ENCODE peak calls at places on chromosome 14, in seven cellular contexts. One of them, this sample, is unnamed.

GRCh38 chr14:34701808-34702207 is 12.6 kb downstream of the CFL2 start:
- DNase-seq in PC-9: peak; percentile 55
- DNase-seq in heart right ventricle: no peak
- DNase-seq in A673: no peak
- DNase-seq in suprapubic skin: no peak
- DNase-seq in IMR-90: no peak
- DNase-seq in OCI-LY7: no peak
- DNase-seq in this sample: no peak

GRCh38 chr14:56561586-56561985 is 18.0 kb upstream of the TMEM260 start:
- DNase-seq in PC-9: no peak
- DNase-seq in heart right ventricle: no peak
- DNase-seq in A673: no peak
- DNase-seq in suprapubic skin: no peak
- DNase-seq in IMR-90: no peak
- DNase-seq in OCI-LY7: no peak
- DNase-seq in this sample: no peak

GRCh38 chr14:63200767-63201166 is 3.5 kb upstream of the RHOJ start:
- DNase-seq in PC-9: no peak
- DNase-seq in heart right ventricle: no peak
- DNase-seq in A673: no peak
- DNase-seq in suprapubic skin: no peak
- DNase-seq in IMR-90: peak; percentile 20
- DNase-seq in OCI-LY7: no peak
- DNase-seq in this sample: no peak

GRCh38 chr14:105525861-105526780 is at the start of gene TMEM121:
- DNase-seq in PC-9: no peak
- DNase-seq in heart right ventricle: no peak
- DNase-seq in A673: peak; percentile 20
- DNase-seq in suprapubic skin: peak; percentile 65
- DNase-seq in IMR-90: no peak
- DNase-seq in OCI-LY7: no peak
- DNase-seq in this sample: no peak

GRCh38 chr14:59213368-59214315 is 25.2 kb downstream of the DAAM1 start:
- DNase-seq in PC-9: no peak
- DNase-seq in heart right ventricle: no peak
- DNase-seq in A673: peak; percentile 33
- DNase-seq in suprapubic skin: no peak
- DNase-seq in IMR-90: peak; percentile 72
- DNase-seq in OCI-LY7: no peak
- DNase-seq in this sample: no peak

GRCh38 chr14:95620659-95621059 is 65.6 kb upstream of the TCL1B start:
- DNase-seq in PC-9: no peak
- DNase-seq in heart right ventricle: no peak
- DNase-seq in A673: no peak
- DNase-seq in suprapubic skin: no peak
- DNase-seq in IMR-90: no peak
- DNase-seq in OCI-LY7: no peak
- DNase-seq in this sample: no peak

GRCh38 chr14:95489163-95489887 is 27.1 kb downstream of the SYNE3 start:
- DNase-seq in PC-9: no peak
- DNase-seq in heart right ventricle: no peak
- DNase-seq in A673: no peak
- DNase-seq in suprapubic skin: no peak
- DNase-seq in IMR-90: no peak
- DNase-seq in OCI-LY7: peak; percentile 43
- DNase-seq in this sample: no peak

GRCh38 chr14:93970589-93970966 is 5.8 kb downstream of the ASB2 start:
- DNase-seq in PC-9: no peak
- DNase-seq in heart right ventricle: no peak
- DNase-seq in A673: peak; percentile 15
- DNase-seq in suprapubic skin: no peak
- DNase-seq in IMR-90: no peak
- DNase-seq in OCI-LY7: peak; percentile 76
- DNase-seq in this sample: no peak

GRCh38 chr14:89855961-89856360 is 98.6 kb downstream of the EFCAB11 start:
- DNase-seq in PC-9: no peak
- DNase-seq in heart right ventricle: no peak
- DNase-seq in A673: no peak
- DNase-seq in suprapubic skin: no peak
- DNase-seq in IMR-90: peak; percentile 89
- DNase-seq in OCI-LY7: no peak
- DNase-seq in this sample: no peak

GRCh38 chr14:78157855-78158436 is 12.2 kb upstream of the NRXN3 start:
- DNase-seq in PC-9: no peak
- DNase-seq in heart right ventricle: peak; percentile 17
- DNase-seq in A673: peak; percentile 45
- DNase-seq in suprapubic skin: no peak
- DNase-seq in IMR-90: peak; percentile 1
- DNase-seq in OCI-LY7: peak; percentile 2
- DNase-seq in this sample: no peak

GRCh38 chr14:28652782-28653181 is 113.8 kb upstream of the FOXG1 start:
- DNase-seq in PC-9: peak; percentile 72
- DNase-seq in heart right ventricle: no peak
- DNase-seq in A673: no peak
- DNase-seq in suprapubic skin: no peak
- DNase-seq in IMR-90: peak; percentile 20
- DNase-seq in OCI-LY7: no peak
- DNase-seq in this sample: no peak

GRCh38 chr14:75088566-75089373 is 19.3 kb downstream of the ZC2HC1C start:
- DNase-seq in PC-9: peak; percentile 59
- DNase-seq in heart right ventricle: peak; percentile 61
- DNase-seq in A673: peak; percentile 82
- DNase-seq in suprapubic skin: no peak
- DNase-seq in IMR-90: peak; percentile 65
- DNase-seq in OCI-LY7: peak; percentile 63
- DNase-seq in this sample: peak; percentile 17

GRCh38 chr14:23617539-23617938 is 18.6 kb upstream of the DHRS2 start:
- DNase-seq in PC-9: no peak
- DNase-seq in heart right ventricle: no peak
- DNase-seq in A673: no peak
- DNase-seq in suprapubic skin: no peak
- DNase-seq in IMR-90: no peak
- DNase-seq in OCI-LY7: no peak
- DNase-seq in this sample: no peak

GRCh38 chr14:67735361-67735921 is 33.8 kb downstream of the RDH12 start:
- DNase-seq in PC-9: no peak
- DNase-seq in heart right ventricle: peak; percentile 24
- DNase-seq in A673: no peak
- DNase-seq in suprapubic skin: no peak
- DNase-seq in IMR-90: no peak
- DNase-seq in OCI-LY7: no peak
- DNase-seq in this sample: no peak

DNA sequence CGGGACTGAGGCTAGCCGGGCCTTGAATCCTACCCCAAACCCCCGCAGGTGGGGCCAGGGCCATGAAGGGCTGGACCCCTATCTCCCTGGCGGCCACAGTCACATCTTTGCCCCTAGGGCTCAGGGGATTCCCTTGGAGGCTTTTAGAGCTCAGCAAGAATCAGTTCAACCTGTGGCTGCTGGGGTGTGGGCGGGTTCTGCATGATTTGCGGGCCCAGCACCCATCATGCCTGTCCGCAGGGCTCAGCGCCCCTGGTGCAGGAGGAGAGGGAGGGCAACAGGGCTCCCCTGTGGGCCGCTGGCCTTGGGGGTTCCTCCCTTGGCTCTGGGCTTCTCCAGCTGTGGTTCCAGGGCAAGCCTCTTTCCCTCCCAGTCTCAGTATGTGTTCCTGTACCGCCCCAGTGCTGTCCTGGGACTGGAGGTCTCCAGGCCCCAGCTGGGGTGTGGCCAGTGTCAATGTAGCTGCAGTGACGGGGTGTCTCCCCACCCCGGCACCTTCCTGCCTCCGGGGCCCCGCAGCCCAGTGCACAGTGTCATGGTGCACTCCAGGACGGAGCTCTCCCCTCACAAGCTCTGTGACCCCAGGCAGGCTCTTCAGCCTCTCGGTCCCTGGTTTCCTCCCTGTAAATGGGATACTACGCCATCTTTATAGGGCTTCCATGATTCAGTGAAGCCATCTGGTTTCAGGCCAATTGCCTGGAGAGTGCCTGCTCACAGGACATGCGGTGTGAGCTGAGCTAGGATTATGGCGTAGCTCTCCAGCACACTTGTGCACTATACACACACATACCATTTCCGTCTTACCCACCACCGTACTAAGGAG is 9.9 kb upstream of the LBHD2 start:
- DNase-seq in PC-9: no peak
- DNase-seq in heart right ventricle: no peak
- DNase-seq in A673: no peak
- DNase-seq in suprapubic skin: peak; percentile 65
- DNase-seq in IMR-90: no peak
- DNase-seq in OCI-LY7: no peak
- DNase-seq in this sample: no peak
- H3K4me1 ChIP-seq in PC-9: peaks cover 53% of the 10 kb centered on the region
- H3K4me1 ChIP-seq in heart right ventricle: peaks cover 44% of the 10 kb centered on the region
- H3K4me1 ChIP-seq in A673: peaks cover 6% of the 10 kb centered on the region
- H3K4me1 ChIP-seq in suprapubic skin: peaks cover 52% of the 10 kb centered on the region
- H3K4me1 ChIP-seq in IMR-90: peaks cover 2% of the 10 kb centered on the region
- H3K4me1 ChIP-seq in OCI-LY7: peaks cover 4% of the 10 kb centered on the region
- H3K4me1 ChIP-seq in this sample: no peaks in the 10 kb centered on the region

GRCh38 chr14:54652890-54653201 is 85.9 kb downstream of the SAMD4A start:
- DNase-seq in PC-9: no peak
- DNase-seq in heart right ventricle: no peak
- DNase-seq in A673: no peak
- DNase-seq in suprapubic skin: no peak
- DNase-seq in IMR-90: no peak
- DNase-seq in OCI-LY7: no peak
- DNase-seq in this sample: no peak
- TF ChIP-seq CTCF in PC-9: no peak
- TF ChIP-seq CTCF in heart right ventricle: no peak
- TF ChIP-seq CTCF in A673: no peak
- TF ChIP-seq CTCF in suprapubic skin: no peak
- TF ChIP-seq CTCF in IMR-90: no peak
- TF ChIP-seq CTCF in OCI-LY7: no peak
- TF ChIP-seq CTCF in this sample: no peak

GRCh38 chr14:102691763-102692162 is 85.5 kb upstream of the TRAF3 start:
- DNase-seq in PC-9: peak; percentile 80
- DNase-seq in heart right ventricle: no peak
- DNase-seq in A673: no peak
- DNase-seq in suprapubic skin: no peak
- DNase-seq in IMR-90: no peak
- DNase-seq in OCI-LY7: no peak
- DNase-seq in this sample: no peak

GRCh38 chr14:102692334-102692733 is 84.9 kb upstream of the TRAF3 start:
- DNase-seq in PC-9: no peak
- DNase-seq in heart right ventricle: no peak
- DNase-seq in A673: peak; percentile 89
- DNase-seq in suprapubic skin: no peak
- DNase-seq in IMR-90: no peak
- DNase-seq in OCI-LY7: no peak
- DNase-seq in this sample: no peak

GRCh38 chr14:102694530-102695171 is 82.6 kb upstream of the TRAF3 start:
- DNase-seq in PC-9: peak; percentile 80
- DNase-seq in heart right ventricle: peak; percentile 82
- DNase-seq in A673: peak; percentile 91
- DNase-seq in suprapubic skin: peak; percentile 64
- DNase-seq in IMR-90: peak; percentile 73
- DNase-seq in OCI-LY7: peak; percentile 78
- DNase-seq in this sample: peak; percentile 11

GRCh38 chr14:102695172-102695569 is 82.1 kb upstream of the TRAF3 start:
- DNase-seq in PC-9: no peak
- DNase-seq in heart right ventricle: no peak
- DNase-seq in A673: no peak
- DNase-seq in suprapubic skin: no peak
- DNase-seq in IMR-90: no peak
- DNase-seq in OCI-LY7: no peak
- DNase-seq in this sample: no peak

DNA sequence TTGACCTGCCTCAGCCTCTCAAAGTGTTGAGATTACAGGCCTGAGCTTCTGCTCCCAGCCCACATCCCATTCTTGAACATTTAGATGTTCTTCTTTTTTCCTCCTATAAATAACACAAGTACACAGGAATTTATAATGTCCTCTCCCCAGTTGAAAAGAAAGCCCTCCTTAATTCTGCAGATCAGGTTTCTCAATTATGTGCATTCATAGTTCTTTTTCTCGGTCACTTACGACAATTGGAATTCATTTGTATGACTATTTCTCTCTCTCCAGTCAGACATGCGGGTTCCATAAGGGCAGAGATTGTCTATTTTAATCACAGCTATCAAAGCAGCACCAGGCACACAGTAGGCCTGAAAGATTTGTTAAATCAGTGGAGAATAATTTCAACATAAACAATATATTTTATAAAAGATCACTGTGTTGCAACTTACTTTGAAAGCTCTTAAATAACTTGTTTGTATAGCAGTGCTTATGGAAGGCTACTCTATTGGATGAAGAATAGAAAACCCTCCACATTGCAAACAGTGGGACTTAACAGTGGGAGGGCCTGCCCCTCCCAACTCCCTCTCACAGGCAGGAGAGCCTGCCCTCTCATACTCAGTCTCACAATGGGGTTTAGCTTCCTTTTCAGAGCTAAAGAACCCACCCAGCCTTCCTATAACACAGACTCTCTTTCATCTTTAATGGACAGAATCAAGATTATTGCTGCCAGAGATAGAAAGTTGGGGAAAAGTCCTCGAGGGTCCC is 84.1 kb upstream of the TRAF3 start:
- DNase-seq in PC-9: no peak
- DNase-seq in heart right ventricle: no peak
- DNase-seq in A673: peak; percentile 84
- DNase-seq in suprapubic skin: no peak
- DNase-seq in IMR-90: no peak
- DNase-seq in OCI-LY7: no peak
- DNase-seq in this sample: no peak
- H3K4me1 ChIP-seq in PC-9: peaks cover 26% of the 10 kb centered on the region
- H3K4me1 ChIP-seq in heart right ventricle: peaks cover 44% of the 10 kb centered on the region
- H3K4me1 ChIP-seq in A673: peaks cover 83% of the 10 kb centered on the region
- H3K4me1 ChIP-seq in suprapubic skin: peaks cover 16% of the 10 kb centered on the region
- H3K4me1 ChIP-seq in IMR-90: no peaks in the 10 kb centered on the region
- H3K4me1 ChIP-seq in OCI-LY7: peaks cover 4% of the 10 kb centered on the region
- H3K4me1 ChIP-seq in this sample: no peaks in the 10 kb centered on the region

GRCh38 chr14:101960225-101960624 is 4.1 kb upstream of the DYNC1H1 start:
- DNase-seq in PC-9: no peak
- DNase-seq in heart right ventricle: no peak
- DNase-seq in A673: peak; percentile 67
- DNase-seq in suprapubic skin: no peak
- DNase-seq in IMR-90: no peak
- DNase-seq in OCI-LY7: peak; percentile 60
- DNase-seq in this sample: no peak
- TF ChIP-seq CTCF in PC-9: peak; percentile 73
- TF ChIP-seq CTCF in heart right ventricle: no peak
- TF ChIP-seq CTCF in A673: peak; percentile 64
- TF ChIP-seq CTCF in suprapubic skin: peak; percentile 6
- TF ChIP-seq CTCF in IMR-90: peak; percentile 52
- TF ChIP-seq CTCF in OCI-LY7: peak; percentile 73
- TF ChIP-seq CTCF in this sample: peak; percentile 17

DNA sequence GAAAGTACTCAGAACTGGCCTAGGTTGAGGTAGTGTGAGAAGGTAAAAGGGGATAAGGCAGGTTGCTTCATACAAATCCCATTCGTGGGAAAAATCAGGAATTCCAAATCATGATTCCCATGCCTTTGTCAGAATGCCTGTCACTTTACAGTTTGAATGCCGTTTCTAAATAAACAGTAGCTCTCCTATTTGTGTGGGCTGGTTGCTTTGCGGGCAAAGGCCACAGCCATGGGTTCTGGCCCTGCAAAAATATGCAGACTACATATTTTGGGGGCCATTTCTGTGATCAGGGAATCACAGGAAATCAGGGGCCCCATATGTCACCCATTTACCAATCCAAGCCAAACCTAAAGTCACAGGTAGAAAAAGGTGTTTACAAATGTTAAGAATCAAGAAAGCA is 161.3 kb upstream of the BMP4 start:
- DNase-seq in PC-9: no peak
- DNase-seq in heart right ventricle: no peak
- DNase-seq in A673: no peak
- DNase-seq in suprapubic skin: no peak
- DNase-seq in IMR-90: no peak
- DNase-seq in OCI-LY7: no peak
- DNase-seq in this sample: no peak
- H3K4me1 ChIP-seq in PC-9: peaks cover 20% of the 10 kb centered on the region
- H3K4me1 ChIP-seq in heart right ventricle: peaks cover 11% of the 10 kb centered on the region
- H3K4me1 ChIP-seq in A673: no peaks in the 10 kb centered on the region
- H3K4me1 ChIP-seq in suprapubic skin: peaks cover 4% of the 10 kb centered on the region
- H3K4me1 ChIP-seq in IMR-90: no peaks in the 10 kb centered on the region
- H3K4me1 ChIP-seq in OCI-LY7: no peaks in the 10 kb centered on the region
- H3K4me1 ChIP-seq in this sample: peaks cover 17% of the 10 kb centered on the region